ENCODE peak calls at places on chromosomes 12 and 14, in seven cellular contexts. W is kidney tubule cell; E is glomerular endothelial cell; K is GM23338; G is C1 segment of cervical spinal cord; N is Peyer's patch; O is stimulated activated CD8-positive, alpha-beta memory T cell treated with anti-CD3 and anti-CD28 coated beads, Interleukin-2, amount 100 ng/mL, for 1 hour. J is an unnamed sample.

GRCh38 chr12:107400686-107401447 is 284.7 kb upstream of the PWP1 start:
- DNase-seq in W (peak), E (no peak), K (no peak), G (peak), N (no peak), O (no peak), J (no peak)

GRCh38 chr14:94079891-94080605 is 954 bp downstream of the DDX24 start:
- DNase-seq in W (no peak), E (no peak), K (no peak), G (no peak), N (no peak), O (no peak), J (no peak)

GRCh38 chr12:120264086-120264485 is 1.4 kb downstream of the PXN start:
- DNase-seq in W (peak), E (no peak), K (no peak), G (no peak), N (no peak), O (no peak), J (no peak)

GRCh38 chr14:95222870-95223398 is 65.6 kb upstream of the DICER1 start:
- DNase-seq in W (peak), E (no peak), K (no peak), G (no peak), N (no peak), O (no peak), J (no peak)

GRCh38 chr12:106145539-106146447 is 7.0 kb upstream of the NUAK1 start:
- DNase-seq in W (peak), E (no peak), K (no peak), G (peak), N (no peak), O (no peak), J (no peak)

GRCh38 chr12:112413846-112414625 is 4.6 kb upstream of the RPL6 start:
- DNase-seq in W (no peak), E (no peak), K (no peak), G (no peak), N (no peak), O (no peak), J (no peak)

GRCh38 chr14:94770251-94770749 is 387 bp upstream of the GSC start:
- DNase-seq in W (no peak), E (no peak), K (peak), G (no peak), N (no peak), O (no peak), J (no peak)

GRCh38 chr12:104957388-104958008 is 592 bp downstream of the SLC41A2 start:
- DNase-seq in W (peak), E (no peak), K (peak), G (no peak), N (no peak), O (no peak), J (peak)

GRCh38 chr12:84911331-84912190 is 1.0 kb downstream of the SLC6A15 start:
- DNase-seq in W (peak), E (no peak), K (peak), G (peak), N (no peak), O (no peak), J (no peak)

GRCh38 chr14:90489916-90490726 is 93.3 kb downstream of the CALM1 start:
- DNase-seq in W (no peak), E (no peak), K (no peak), G (no peak), N (no peak), O (no peak), J (no peak)

GRCh38 chr12:80282761-80283160 is 161.3 kb upstream of the PTPRQ start:
- DNase-seq in W (no peak), E (no peak), K (no peak), G (no peak), N (no peak), O (no peak), J (no peak)

GRCh38 chr14:38150075-38150474 is 57.6 kb upstream of the SSTR1 start:
- DNase-seq in W (no peak), E (no peak), K (no peak), G (no peak), N (no peak), O (no peak), J (no peak)

GRCh38 chr14:73833530-73834257 is 17.9 kb upstream of the PTGR2 start:
- DNase-seq in W (peak), E (no peak), K (peak), G (peak), N (no peak), O (no peak), J (no peak)

GRCh38 chr14:37116933-37117844 is 55.2 kb downstream of the SLC25A21 start:
- DNase-seq in W (peak), E (peak), K (peak), G (no peak), N (no peak), O (no peak), J (no peak)

GRCh38 chr14:34501004-34501580 is 38.4 kb downstream of the EAPP start:
- DNase-seq in W (peak), E (no peak), K (no peak), G (no peak), N (no peak), O (no peak), J (no peak)

GRCh38 chr14:50846171-50846880 is 15.4 kb upstream of the NIN start:
- DNase-seq in W (peak), E (no peak), K (no peak), G (no peak), N (no peak), O (no peak), J (no peak)

GRCh38 chr12:90589966-90590365 is 365.0 kb downstream of the CCER1 start:
- DNase-seq in W (no peak), E (no peak), K (no peak), G (no peak), N (no peak), O (no peak), J (no peak)

GRCh38 chr14:20559461-20559904 is 1.4 kb downstream of the RNASE9 start:
- DNase-seq in W (no peak), E (no peak), K (peak), G (no peak), N (no peak), O (no peak), J (no peak)

GRCh38 chr14:73591690-73592448 is at the start of gene ACOT4:
- DNase-seq in W (peak), E (no peak), K (peak), G (peak), N (peak), O (peak), J (peak)

GRCh38 chr14:49972840-49973239 is 80.0 kb downstream of the ARF6 start:
- DNase-seq in W (peak), E (no peak), K (no peak), G (no peak), N (no peak), O (no peak), J (no peak)

J was measured in central memory CD8-positive, alpha-beta T cell.